ENCODE peak calls at places on chromosome 12, in five cellular contexts. One of them, this sample, is unnamed.
A peak's percentile ranks its signal among the peaks of the same experiment; 100 is the strongest.

GRCh38 chr12:79964100-79964627 is 29.3 kb upstream of the PPP1R12A start:
- ATAC-seq in effector memory CD8-positive, alpha-beta T cell: no peak
- ATAC-seq in GM23338: no peak
- ATAC-seq in left cardiac atrium: no peak
- ATAC-seq in gastrocnemius medialis: no peak
- ATAC-seq in this sample: no peak

GRCh38 chr12:109786799-109787198 is 46.4 kb downstream of the TRPV4 start:
- ATAC-seq in effector memory CD8-positive, alpha-beta T cell: no peak
- ATAC-seq in GM23338: no peak
- ATAC-seq in left cardiac atrium: no peak
- ATAC-seq in gastrocnemius medialis: no peak
- ATAC-seq in this sample: no peak

GRCh38 chr12:118398878-118399277 is 22.5 kb downstream of the SUDS3 start:
- ATAC-seq in left cardiac atrium: no peak
- ATAC-seq in gastrocnemius medialis: no peak
- ATAC-seq in GM23338: no peak
- ATAC-seq in effector memory CD8-positive, alpha-beta T cell: no peak
- ATAC-seq in this sample: no peak

GRCh38 chr12:103955811-103956514 is 9.7 kb upstream of the TDG start:
- ATAC-seq in left cardiac atrium: no peak
- ATAC-seq in effector memory CD8-positive, alpha-beta T cell: no peak
- ATAC-seq in gastrocnemius medialis: no peak
- ATAC-seq in GM23338: peak; percentile 18
- ATAC-seq in this sample: no peak

GRCh38 chr12:107458163-107458562 is 227.4 kb upstream of the PWP1 start:
- ATAC-seq in gastrocnemius medialis: no peak
- ATAC-seq in GM23338: no peak
- ATAC-seq in effector memory CD8-positive, alpha-beta T cell: no peak
- ATAC-seq in left cardiac atrium: no peak
- ATAC-seq in this sample: no peak

GRCh38 chr12:53700567-53700966 is 24.7 kb upstream of the ATP5MC2 start:
- ATAC-seq in GM23338: no peak
- ATAC-seq in gastrocnemius medialis: no peak
- ATAC-seq in effector memory CD8-positive, alpha-beta T cell: no peak
- ATAC-seq in left cardiac atrium: no peak
- ATAC-seq in this sample: no peak

GRCh38 chr12:128789356-128789929 is 34.3 kb downstream of the SLC15A4 start:
- ATAC-seq in GM23338: no peak
- ATAC-seq in left cardiac atrium: no peak
- ATAC-seq in effector memory CD8-positive, alpha-beta T cell: no peak
- ATAC-seq in gastrocnemius medialis: no peak
- ATAC-seq in this sample: peak; percentile 50

GRCh38 chr12:106333010-106333409 is 24.5 kb upstream of the POLR3B start:
- ATAC-seq in left cardiac atrium: no peak
- ATAC-seq in effector memory CD8-positive, alpha-beta T cell: no peak
- ATAC-seq in GM23338: no peak
- ATAC-seq in gastrocnemius medialis: no peak
- ATAC-seq in this sample: no peak

GRCh38 chr12:123519151-123520001 is 14.1 kb downstream of the RILPL1 start:
- ATAC-seq in GM23338: no peak
- ATAC-seq in gastrocnemius medialis: peak; percentile 79
- ATAC-seq in effector memory CD8-positive, alpha-beta T cell: no peak
- ATAC-seq in left cardiac atrium: peak; percentile 77
- ATAC-seq in this sample: no peak

GRCh38 chr12:109598428-109598854 is 24.8 kb downstream of the MVK start:
- ATAC-seq in effector memory CD8-positive, alpha-beta T cell: no peak
- ATAC-seq in left cardiac atrium: peak; percentile 1
- ATAC-seq in GM23338: no peak
- ATAC-seq in gastrocnemius medialis: no peak
- ATAC-seq in this sample: no peak

GRCh38 chr12:98863167-98863566 is 218.1 kb downstream of the APAF1 start:
- ATAC-seq in gastrocnemius medialis: no peak
- ATAC-seq in effector memory CD8-positive, alpha-beta T cell: no peak
- ATAC-seq in GM23338: peak; percentile 98
- ATAC-seq in left cardiac atrium: no peak
- ATAC-seq in this sample: no peak

GRCh38 chr12:95859344-95859816 is 628 bp downstream of the SNRPF start:
- ATAC-seq in gastrocnemius medialis: peak; percentile 21
- ATAC-seq in GM23338: peak; percentile 23
- ATAC-seq in left cardiac atrium: no peak
- ATAC-seq in effector memory CD8-positive, alpha-beta T cell: peak; percentile 3
- ATAC-seq in this sample: no peak

GRCh38 chr12:52082026-52082667 is 2.6 kb downstream of the SMIM41 start:
- ATAC-seq in gastrocnemius medialis: peak; percentile 32
- ATAC-seq in GM23338: no peak
- ATAC-seq in left cardiac atrium: peak; percentile 32
- ATAC-seq in effector memory CD8-positive, alpha-beta T cell: no peak
- ATAC-seq in this sample: no peak

GRCh38 chr12:46609671-46610070 is 216.1 kb downstream of the SLC38A4 start:
- ATAC-seq in left cardiac atrium: no peak
- ATAC-seq in gastrocnemius medialis: no peak
- ATAC-seq in GM23338: no peak
- ATAC-seq in effector memory CD8-positive, alpha-beta T cell: no peak
- ATAC-seq in this sample: no peak

GRCh38 chr12:848519-849191 is 96.3 kb downstream of the WNK1 start:
- ATAC-seq in effector memory CD8-positive, alpha-beta T cell: no peak
- ATAC-seq in gastrocnemius medialis: no peak
- ATAC-seq in left cardiac atrium: no peak
- ATAC-seq in GM23338: no peak
- ATAC-seq in this sample: peak; percentile 68

GRCh38 chr12:122412851-122413433 is 9.5 kb downstream of the CLIP1 start:
- ATAC-seq in GM23338: no peak
- ATAC-seq in effector memory CD8-positive, alpha-beta T cell: peak; percentile 66
- ATAC-seq in gastrocnemius medialis: no peak
- ATAC-seq in left cardiac atrium: no peak
- ATAC-seq in this sample: no peak

GRCh38 chr12:132588319-132588718 is 22.1 kb downstream of the LRCOL1 start:
- ATAC-seq in GM23338: no peak
- ATAC-seq in effector memory CD8-positive, alpha-beta T cell: no peak
- ATAC-seq in gastrocnemius medialis: no peak
- ATAC-seq in left cardiac atrium: no peak
- ATAC-seq in this sample: no peak

GRCh38 chr12:19138551-19139344 is 9.2 kb downstream of the PLEKHA5 start:
- ATAC-seq in effector memory CD8-positive, alpha-beta T cell: no peak
- ATAC-seq in left cardiac atrium: no peak
- ATAC-seq in GM23338: peak; percentile 22
- ATAC-seq in gastrocnemius medialis: no peak
- ATAC-seq in this sample: no peak